ENCODE peak calls at places on chromosomes 4 and X, in ten cellular contexts. P is transverse colon, Z is hepatocyte, Q is dermis blood vessel endothelial cell, K is GM10248, B is iPS-NIHi11, G is NCI-H1092, N is globus pallidus, L is NCI-H2107, A is islet precursor cell. R is an unnamed sample.

GRCh38 chr4:23305026-23305425 is 584.8 kb downstream of the PPARGC1A start:
- DNase-seq in A (no peak), Z (no peak), G (no peak), N (no peak), L (no peak), K (no peak), P (no peak), Q (no peak), B (no peak), R (peak)

GRCh38 chr4:876780-877179 is 50.9 kb upstream of the CPLX1 start:
- DNase-seq in L (no peak), A (no peak), Z (no peak), P (no peak), Q (peak), N (no peak), G (no peak), K (no peak), B (peak), R (peak)

GRCh38 chr4:62881901-62882300 is 1527.3 kb downstream of the TECRL start:
- DNase-seq in L (no peak), N (no peak), Q (no peak), Z (no peak), G (no peak), A (no peak), K (no peak), P (no peak), B (no peak), R (no peak)

GRCh38 chrX:115892056-115892708 is 278.4 kb upstream of the AGTR2 start:
- DNase-seq in N (no peak), L (no peak), K (no peak), G (no peak), Q (no peak), B (no peak), Z (peak), P (peak), A (no peak), R (no peak)

GRCh38 chr4:127403523-127404084 is 229.2 kb upstream of the INTU start:
- DNase-seq in L (no peak), Z (no peak), K (no peak), B (no peak), A (no peak), N (no peak), P (no peak), Q (no peak), G (no peak), R (no peak)

GRCh38 chr4:73902038-73902637 is 32.9 kb downstream of the CXCL1 start:
- DNase-seq in N (no peak), B (no peak), K (no peak), Z (no peak), P (no peak), A (no peak), G (no peak), Q (no peak), L (no peak), R (no peak)

GRCh38 chr4:121376541-121376940 is 4.3 kb downstream of the QRFPR start:
- DNase-seq in G (no peak), P (no peak), K (no peak), A (no peak), L (no peak), N (no peak), Z (no peak), B (no peak), Q (no peak), R (no peak)

GRCh38 chr4:123591875-123592274 is 195.3 kb downstream of the SPRY1 start:
- DNase-seq in N (no peak), B (no peak), L (no peak), Z (no peak), G (no peak), K (no peak), A (no peak), Q (no peak), P (no peak), R (no peak)

GRCh38 chr4:115657991-115658390 is 544.6 kb upstream of the NDST4 start:
- DNase-seq in K (no peak), Q (no peak), B (no peak), L (no peak), A (peak), G (no peak), N (no peak), P (no peak), Z (no peak), R (no peak)

GRCh38 chrX:121179972-121180371 is 132.6 kb downstream of the GLUD2 start:
- DNase-seq in Q (no peak), A (no peak), K (no peak), P (no peak), Z (no peak), G (no peak), L (no peak), N (no peak), B (no peak), R (no peak)

GRCh38 chr4:147461161-147461560 is 19.7 kb upstream of the EDNRA start:
- DNase-seq in Q (no peak), L (no peak), G (no peak), N (no peak), Z (no peak), P (no peak), B (no peak), A (no peak), K (no peak), R (no peak)

GRCh38 chrX:18401848-18402213 is 23.6 kb upstream of the CDKL5 start:
- DNase-seq in A (no peak), P (no peak), K (no peak), Q (no peak), B (no peak), G (no peak), L (no peak), N (no peak), Z (no peak), R (no peak)

GRCh38 chr4:108378164-108378563 is 209.4 kb upstream of the LEF1 start:
- DNase-seq in G (no peak), A (no peak), P (no peak), Z (no peak), B (no peak), L (no peak), Q (no peak), K (no peak), N (no peak), R (no peak)

GRCh38 chrX:68915778-68916177 is 87.0 kb downstream of the EFNB1 start:
- DNase-seq in N (no peak), G (no peak), P (no peak), L (no peak), Q (no peak), A (no peak), B (no peak), Z (no peak), K (no peak), R (no peak)

GRCh38 chr4:170990989-170991589 is 822.1 kb upstream of the GALNTL6 start:
- DNase-seq in N (peak), A (peak), B (peak), K (peak), P (no peak), Q (no peak), L (no peak), Z (peak), G (no peak), R (no peak)

GRCh38 chrX:49171752-49172279 is at the start of gene PLP2:
- DNase-seq in N (no peak), Z (peak), B (no peak), Q (peak), P (peak), L (peak), G (no peak), K (peak), A (peak), R (peak)

GRCh38 chr4:78529569-78530209 is 21.9 kb upstream of the ANXA3 start:
- DNase-seq in B (no peak), Q (no peak), Z (no peak), P (no peak), A (no peak), L (no peak), K (no peak), N (no peak), G (no peak), R (peak)

GRCh38 chr4:117545042-117545441 is 459.7 kb upstream of the TRAM1L1 start:
- DNase-seq in L (no peak), P (no peak), G (no peak), N (no peak), Z (no peak), A (no peak), K (no peak), Q (no peak), B (no peak), R (no peak)

GRCh38 chr4:105859233-105859632 is 36.0 kb upstream of the NPNT start:
- DNase-seq in N (no peak), B (no peak), G (no peak), L (no peak), P (no peak), K (peak), Q (peak), A (no peak), Z (no peak), R (peak)

GRCh38 chr4:138439143-138439581 is 197.0 kb upstream of the SLC7A11 start:
- DNase-seq in A (no peak), Z (no peak), B (no peak), K (no peak), G (no peak), L (no peak), N (no peak), P (no peak), Q (peak), R (no peak)

GRCh38 chrX:72142094-72142843 is 10.6 kb upstream of the RTL5 start:
- DNase-seq in G (peak), Z (peak), B (peak), K (no peak), A (no peak), Q (no peak), P (no peak), N (no peak), L (peak), R (no peak)

GRCh38 chr4:21765810-21766407 is 182.7 kb downstream of the KCNIP4 start:
- DNase-seq in A (peak), N (peak), Q (peak), L (no peak), Z (peak), B (peak), G (peak), K (peak), P (peak), R (peak)

GRCh38 chr4:128483816-128484215 is 196.2 kb upstream of the PGRMC2 start:
- DNase-seq in B (no peak), L (no peak), K (no peak), G (no peak), Q (peak), A (no peak), Z (no peak), N (no peak), P (no peak), R (no peak)

GRCh38 chr4:1049591-1049905 is 38.1 kb downstream of the FGFRL1 start:
- DNase-seq in B (no peak), Z (no peak), G (no peak), P (peak), Q (no peak), A (peak), N (no peak), K (no peak), L (no peak), R (no peak)

GRCh38 chr4:89598602-89599001 is 238.4 kb downstream of the SNCA start:
- DNase-seq in L (no peak), B (no peak), Z (peak), K (no peak), N (no peak), Q (peak), A (no peak), G (peak), P (no peak), R (peak)

GRCh38 chr4:149291463-149291862 is 524.2 kb downstream of the IQCM start:
- DNase-seq in L (no peak), Z (peak), A (no peak), Q (peak), K (no peak), N (no peak), B (no peak), P (peak), G (no peak), R (peak)

GRCh38 chrX:147476008-147476407 is 435.7 kb upstream of the FMR1 start:
- DNase-seq in N (peak), B (peak), G (no peak), A (peak), Q (no peak), Z (peak), K (peak), L (no peak), P (peak), R (peak)

GRCh38 chr4:65653740-65654361 is 16.4 kb downstream of the EPHA5 start:
- DNase-seq in P (no peak), G (no peak), A (no peak), N (no peak), L (no peak), B (no peak), Q (no peak), Z (no peak), K (no peak), R (no peak)

GRCh38 chr4:81421346-81422218 is 50.1 kb downstream of the RASGEF1B start:
- DNase-seq in N (no peak), B (peak), P (peak), A (peak), K (peak), Z (peak), G (no peak), Q (no peak), L (no peak), R (no peak)

R was measured in fibroblast of villous mesenchyme.